ENCODE peak calls at places on chromosomes 7 and 10, in six cellular contexts. X is body of pancreas, M is spleen, C is gastrocnemius medialis, A is colonic mucosa, T is neural progenitor cell. Z is an unnamed sample.

GRCh38 chr10:79223346-79224048 is 123.8 kb upstream of the PPIF start:
- DNase-seq in X (peak; percentile 87), M (no peak), C (no peak), A (no peak), T (peak; percentile 53), Z (peak; percentile 95)

GRCh38 chr7:74355091-74355490 is 65.9 kb downstream of the CLIP2 start:
- DNase-seq in X (peak; percentile 72), M (no peak), C (no peak), A (peak; percentile 43), T (no peak), Z (no peak)

GRCh38 chr7:90655566-90655965 is 59.4 kb downstream of the CDK14 start:
- DNase-seq in X (no peak), M (no peak), C (no peak), A (no peak), T (no peak), Z (no peak)

GRCh38 chr10:35335718-35336083 is 608 bp upstream of the CCNY start:
- DNase-seq in X (no peak), M (peak; percentile 83), C (no peak), A (peak; percentile 31), T (peak; percentile 42), Z (no peak)

GRCh38 chr10:43254199-43254730 is 12.6 kb downstream of the RASGEF1A start:
- DNase-seq in X (peak; percentile 11), M (peak; percentile 90), C (no peak), A (no peak), T (no peak), Z (peak; percentile 12)

GRCh38 chr10:20474064-20474463 is 423.0 kb downstream of the NEBL start:
- DNase-seq in X (no peak), M (no peak), C (no peak), A (no peak), T (no peak), Z (no peak)

GRCh38 chr7:30743371-30744074 is 8.4 kb upstream of the INMT start:
- DNase-seq in X (no peak), M (no peak), C (no peak), A (no peak), T (no peak), Z (no peak)

GRCh38 chr7:90345548-90346319 is 782 bp upstream of the GTPBP10 start:
- DNase-seq in X (no peak), M (no peak), C (no peak), A (peak; percentile 51), T (peak; percentile 44), Z (no peak)

GRCh38 chr7:70190266-70190665 is 592.0 kb downstream of the AUTS2 start:
- DNase-seq in X (no peak), M (no peak), C (no peak), A (no peak), T (no peak), Z (no peak)

GRCh38 chr10:52146766-52147165 is 167.3 kb upstream of the DKK1 start:
- DNase-seq in X (no peak), M (no peak), C (no peak), A (no peak), T (no peak), Z (no peak)

GRCh38 chr10:69742356-69742695 is 59.4 kb upstream of the COL13A1 start:
- DNase-seq in X (no peak), M (no peak), C (no peak), A (no peak), T (no peak), Z (no peak)

GRCh38 chr7:64685741-64686140 is 19.8 kb downstream of the ZNF107 start:
- DNase-seq in X (no peak), M (no peak), C (no peak), A (no peak), T (no peak), Z (no peak)

GRCh38 chr10:72328829-72329204 is 25.9 kb downstream of the DNAJB12 start:
- DNase-seq in X (no peak), M (no peak), C (no peak), A (no peak), T (no peak), Z (no peak)

GRCh38 chr10:3195706-3196105 is 23.1 kb upstream of the PITRM1 start:
- DNase-seq in X (no peak), M (no peak), C (no peak), A (no peak), T (no peak), Z (no peak)

GRCh38 chr7:33892945-33893344 is 12.4 kb upstream of the BMPER start:
- DNase-seq in X (no peak), M (no peak), C (no peak), A (no peak), T (no peak), Z (no peak)

GRCh38 chr7:30583181-30583580 is 11.5 kb upstream of the GARS1 start:
- DNase-seq in X (no peak), M (no peak), C (no peak), A (no peak), T (no peak), Z (no peak)

GRCh38 chr7:27175626-27176342 is 1.7 kb upstream of the HOXA10 start:
- DNase-seq in X (peak; percentile 10), M (peak; percentile 57), C (peak; percentile 4), A (no peak), T (no peak), Z (peak; percentile 27)

GRCh38 chr7:2732959-2733584 is 45.1 kb downstream of the AMZ1 start:
- DNase-seq in X (peak; percentile 59), M (peak; percentile 67), C (peak; percentile 79), A (peak; percentile 46), T (no peak), Z (peak; percentile 74)

GRCh38 chr7:121313793-121314676 is 14.8 kb upstream of the WNT16 start:
- DNase-seq in X (no peak), M (no peak), C (no peak), A (peak; percentile 32), T (no peak), Z (no peak)

GRCh38 chr10:124185074-124185473 is 91.7 kb upstream of the CHST15 start:
- DNase-seq in X (no peak), M (no peak), C (no peak), A (no peak), T (no peak), Z (no peak)

GRCh38 chr10:79984851-79985250 is 35.9 kb upstream of the SFTPD start:
- DNase-seq in X (no peak), M (no peak), C (no peak), A (no peak), T (no peak), Z (no peak)

GRCh38 chr10:34280599-34281374 is 534.3 kb downstream of the PARD3 start:
- DNase-seq in X (peak; percentile 21), M (no peak), C (peak; percentile 45), A (no peak), T (peak; percentile 17), Z (peak; percentile 56)

GRCh38 chr7:2734761-2735571 is 47.0 kb downstream of the AMZ1 start:
- DNase-seq in X (no peak), M (peak; percentile 85), C (no peak), A (no peak), T (no peak), Z (peak; percentile 60)

GRCh38 chr10:1069680-1070079 is 13.5 kb downstream of the WDR37 start:
- DNase-seq in X (no peak), M (no peak), C (no peak), A (no peak), T (no peak), Z (no peak)

GRCh38 chr7:149690688-149691446 is 82.5 kb downstream of the ZNF467 start:
- DNase-seq in X (no peak), M (no peak), C (no peak), A (peak; percentile 29), T (peak; percentile 73), Z (peak; percentile 24)

GRCh38 chr10:58909881-58910280 is 266.6 kb upstream of the PHYHIPL start:
- DNase-seq in X (no peak), M (no peak), C (no peak), A (no peak), T (no peak), Z (no peak)

GRCh38 chr7:80748302-80749042 is 110.0 kb downstream of the CD36 start:
- DNase-seq in X (no peak), M (no peak), C (no peak), A (no peak), T (no peak), Z (no peak)

GRCh38 chr7:17501461-17502208 is 203.2 kb downstream of the AHR start:
- DNase-seq in X (no peak), M (no peak), C (no peak), A (no peak), T (no peak), Z (no peak)

GRCh38 chr10:34010891-34011290 is 676.4 kb upstream of the NRP1 start:
- DNase-seq in X (no peak), M (no peak), C (no peak), A (no peak), T (no peak), Z (no peak)

GRCh38 chr10:35959103-35959740 is 317.1 kb upstream of the FZD8 start:
- DNase-seq in X (no peak), M (no peak), C (no peak), A (no peak), T (no peak), Z (no peak)

DNA sequence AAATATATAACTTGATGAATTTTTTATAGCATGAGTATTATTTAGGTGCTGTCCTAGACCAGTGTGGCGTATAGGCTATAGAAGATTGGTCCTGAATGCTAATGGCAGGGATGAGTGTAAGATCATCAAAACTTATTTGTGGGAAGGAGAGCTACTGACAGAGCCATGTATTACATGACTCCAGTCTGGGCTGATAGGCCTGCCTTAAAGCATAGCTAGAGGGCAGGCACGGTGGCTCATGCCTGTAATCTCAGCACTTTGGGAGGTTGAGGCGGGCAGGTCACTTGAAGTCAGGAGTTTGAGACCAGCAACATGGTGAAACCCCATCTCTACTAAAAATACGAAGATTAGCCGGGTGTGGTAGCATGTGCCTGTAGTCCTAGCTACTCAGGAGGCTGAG is 198.1 kb upstream of the KLF14 start:
- DNase-seq in X (no peak), M (no peak), C (no peak), A (no peak), T (no peak), Z (no peak)
- H3K4me3 ChIP-seq in X (no peak overlapping the region), M (no peak overlapping the region), C (no peak overlapping the region), A (no peak overlapping the region), T (no peak overlapping the region), Z (no peak overlapping the region)

DNA sequence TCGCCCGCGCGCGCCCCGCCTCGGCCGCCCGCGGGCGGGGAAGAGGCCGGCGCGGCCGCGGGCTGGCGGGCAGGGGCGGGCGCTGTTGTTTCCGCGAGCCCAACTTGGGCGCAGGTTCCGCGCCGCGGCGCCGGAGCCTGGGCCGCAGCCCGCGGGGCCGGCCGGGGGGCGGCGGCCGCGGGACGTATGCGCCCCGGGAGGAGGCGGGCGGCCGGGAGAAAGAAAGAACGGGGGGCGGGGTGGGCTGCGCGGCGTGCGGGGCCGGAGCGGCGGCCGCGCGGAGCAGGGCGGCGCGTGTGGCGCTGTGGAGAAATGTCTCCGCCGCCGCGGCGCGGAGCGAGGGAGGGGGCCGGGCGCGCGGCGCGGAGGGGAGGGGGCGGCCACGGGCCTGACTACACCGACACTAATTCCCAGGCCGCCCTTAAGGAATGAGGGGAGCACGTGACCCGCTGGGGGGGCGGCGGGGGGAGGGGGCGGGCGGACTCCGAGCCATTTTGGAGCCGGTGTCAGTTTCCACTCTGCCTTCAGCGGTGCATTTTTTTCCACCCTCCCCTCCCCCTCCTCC is at the start of gene BMI1:
- DNase-seq in X (peak; percentile 83), M (peak; percentile 90), C (peak; percentile 85), A (peak; percentile 81), T (peak; percentile 90), Z (peak; percentile 80)
- H3K27ac ChIP-seq in X (peak within 1 kb of the TSS; percentile 82), M (peak within 1 kb of the TSS; percentile 96), C (peak within 1 kb of the TSS; percentile 93), A (peak within 1 kb of the TSS; percentile 84), T (no peak within 1 kb of the TSS), Z (peak within 1 kb of the TSS; percentile 96)

GRCh38 chr10:75228278-75228677 is 7.5 kb downstream of the COMTD1 start:
- DNase-seq in X (no peak), M (no peak), C (no peak), A (no peak), T (no peak), Z (no peak)
- H3K4me3 ChIP-seq in X (no peak overlapping the region), M (no peak overlapping the region), C (peak overlapping the region; percentile 15), A (no peak overlapping the region), T (no peak overlapping the region), Z (no peak overlapping the region)

GRCh38 chr10:99945286-99945685 is 64.5 kb downstream of the DNMBP start:
- DNase-seq in X (peak; percentile 87), M (no peak), C (no peak), A (no peak), T (no peak), Z (peak; percentile 59)
- H3K27ac ChIP-seq in X (peak overlapping the region; percentile 61), M (no peak overlapping the region), C (peak overlapping the region; percentile 44), A (no peak overlapping the region), T (no peak overlapping the region), Z (peak overlapping the region; percentile 68)